ENCODE peak calls at places on chromosomes 11 and 22, in nine cellular contexts. Y is uterus; A is CD8-positive, alpha-beta memory T cell; T is coronary artery; N is PC-3; P is effector memory CD4-positive, alpha-beta T cell; J is colonic mucosa; D is choroid plexus epithelial cell; X is BJ. S is an unnamed sample.

GRCh38 chr22:31945971-31946680 is 1.8 kb downstream of the YWHAH start:
- DNase-seq in Y (no peak), A (no peak), T (no peak), N (no peak), P (no peak), J (no peak), D (peak; percentile 42), X (no peak), S (no peak)

GRCh38 chr11:121591405-121592033 is 138.8 kb upstream of the SORL1-AS1 start:
- DNase-seq in Y (peak; percentile 65), A (peak; percentile 47), T (no peak), N (peak; percentile 95), P (peak; percentile 39), J (peak; percentile 81), D (peak; percentile 88), X (peak; percentile 23), S (peak; percentile 47)

GRCh38 chr11:17605736-17606135 is 58.7 kb downstream of the OTOG start:
- DNase-seq in Y (no peak), A (no peak), T (no peak), N (no peak), P (no peak), J (peak; percentile 12), D (no peak), X (no peak), S (no peak)

GRCh38 chr11:134045799-134046635 is 22.9 kb upstream of the JAM3 start:
- DNase-seq in Y (no peak), A (no peak), T (no peak), N (no peak), P (no peak), J (no peak), D (peak; percentile 27), X (no peak), S (peak; percentile 28)

GRCh38 chr11:18091731-18092130 is 14.2 kb downstream of the SAAL1 start:
- DNase-seq in Y (no peak), A (no peak), T (no peak), N (peak; percentile 4), P (no peak), J (no peak), D (no peak), X (no peak), S (peak; percentile 44)

GRCh38 chr11:1938343-1939005 is 8.7 kb upstream of the MRPL23 start:
- DNase-seq in Y (peak; percentile 26), A (no peak), T (no peak), N (no peak), P (no peak), J (no peak), D (no peak), X (no peak), S (no peak)

GRCh38 chr11:72735495-72736027 is 16.6 kb downstream of the ARAP1 start:
- DNase-seq in Y (no peak), A (no peak), T (no peak), N (peak; percentile 67), P (no peak), J (no peak), D (peak; percentile 51), X (no peak), S (peak; percentile 69)

GRCh38 chr22:47618180-47618579 is 855.7 kb downstream of the TBC1D22A start:
- DNase-seq in Y (no peak), A (no peak), T (peak; percentile 70), N (no peak), P (no peak), J (no peak), D (no peak), X (no peak), S (no peak)

GRCh38 chr22:28181332-28181731 is 262.3 kb upstream of the PITPNB start:
- DNase-seq in Y (no peak), A (no peak), T (no peak), N (peak; percentile 3), P (no peak), J (no peak), D (peak; percentile 54), X (no peak), S (peak; percentile 22)

GRCh38 chr22:45968003-45968650 is 8.8 kb downstream of the WNT7B start:
- DNase-seq in Y (no peak), A (no peak), T (no peak), N (no peak), P (no peak), J (no peak), D (peak; percentile 55), X (no peak), S (peak; percentile 68)

GRCh38 chr11:90229791-90230190 is 6.9 kb upstream of the CHORDC1 start:
- DNase-seq in Y (no peak), A (no peak), T (no peak), N (no peak), P (no peak), J (no peak), D (peak; percentile 35), X (no peak), S (no peak)

GRCh38 chr11:11252403-11252802 is 100.6 kb downstream of the CSNK2A3 start:
- DNase-seq in Y (no peak), A (no peak), T (no peak), N (no peak), P (no peak), J (no peak), D (no peak), X (no peak), S (no peak)

GRCh38 chr11:21931436-21932101 is 261.3 kb upstream of the ANO5 start:
- DNase-seq in Y (no peak), A (no peak), T (no peak), N (no peak), P (no peak), J (no peak), D (no peak), X (no peak), S (no peak)

GRCh38 chr11:62391642-62392425 is 27.0 kb upstream of the SCGB1A1 start:
- DNase-seq in Y (no peak), A (no peak), T (no peak), N (no peak), P (no peak), J (no peak), D (no peak), X (no peak), S (no peak)

GRCh38 chr11:119369035-119369925 is 12.2 kb downstream of the USP2 start:
- DNase-seq in Y (no peak), A (no peak), T (no peak), N (no peak), P (no peak), J (peak; percentile 63), D (no peak), X (no peak), S (no peak)

GRCh38 chr11:69308531-69308930 is 14.6 kb downstream of the MYEOV start:
- DNase-seq in Y (no peak), A (no peak), T (no peak), N (no peak), P (no peak), J (no peak), D (no peak), X (no peak), S (no peak)

GRCh38 chr22:40592352-40593113 is 44.0 kb downstream of the MRTFA start:
- DNase-seq in Y (no peak), A (no peak), T (no peak), N (no peak), P (no peak), J (peak; percentile 39), D (no peak), X (no peak), S (no peak)

GRCh38 chr11:116895053-116895757 is 57.8 kb upstream of the APOA1 start:
- DNase-seq in Y (no peak), A (no peak), T (no peak), N (no peak), P (no peak), J (no peak), D (peak; percentile 32), X (no peak), S (no peak)

GRCh38 chr11:112881461-112881860 is 79.8 kb upstream of the NCAM1 start:
- DNase-seq in Y (peak; percentile 68), A (no peak), T (no peak), N (no peak), P (no peak), J (peak; percentile 49), D (peak; percentile 16), X (no peak), S (peak; percentile 75)

GRCh38 chr22:20393705-20394476 is at the start of gene ZNF74:
- DNase-seq in Y (peak; percentile 87), A (peak; percentile 76), T (peak; percentile 91), N (peak; percentile 84), P (peak; percentile 56), J (peak; percentile 88), D (peak; percentile 95), X (peak; percentile 67), S (peak; percentile 81)

GRCh38 chr11:118238397-118238796 is 13.6 kb upstream of the JAML start:
- DNase-seq in Y (no peak), A (no peak), T (no peak), N (no peak), P (no peak), J (no peak), D (no peak), X (no peak), S (no peak)

GRCh38 chr11:79437274-79437980 is 3.4 kb downstream of the TENM4 start:
- DNase-seq in Y (peak; percentile 73), A (no peak), T (peak; percentile 86), N (no peak), P (no peak), J (peak; percentile 57), D (peak; percentile 31), X (no peak), S (peak; percentile 38)
- H3K4me3 ChIP-seq in Y (peak overlapping the region; percentile 34), A (no peak overlapping the region), T (peak overlapping the region; percentile 80), N (peak overlapping the region; percentile 58), P (no peak overlapping the region), J (peak overlapping the region; percentile 25), D (peak overlapping the region; percentile 44), X (peak overlapping the region; percentile 61), S (peak overlapping the region; percentile 22)

GRCh38 chr22:38455063-38455529 is at the start of gene KCNJ4:
- DNase-seq in Y (no peak), A (no peak), T (no peak), N (no peak), P (no peak), J (no peak), D (no peak), X (no peak), S (no peak)
- H3K4me3 ChIP-seq in Y (no peak within 1 kb of the TSS), A (no peak within 1 kb of the TSS), T (peak within 1 kb of the TSS; percentile 78), N (no peak within 1 kb of the TSS), P (peak within 1 kb of the TSS; percentile 45), J (peak within 1 kb of the TSS; percentile 34), D (peak within 1 kb of the TSS; percentile 38), X (peak within 1 kb of the TSS; percentile 20), S (no peak within 1 kb of the TSS)

DNA sequence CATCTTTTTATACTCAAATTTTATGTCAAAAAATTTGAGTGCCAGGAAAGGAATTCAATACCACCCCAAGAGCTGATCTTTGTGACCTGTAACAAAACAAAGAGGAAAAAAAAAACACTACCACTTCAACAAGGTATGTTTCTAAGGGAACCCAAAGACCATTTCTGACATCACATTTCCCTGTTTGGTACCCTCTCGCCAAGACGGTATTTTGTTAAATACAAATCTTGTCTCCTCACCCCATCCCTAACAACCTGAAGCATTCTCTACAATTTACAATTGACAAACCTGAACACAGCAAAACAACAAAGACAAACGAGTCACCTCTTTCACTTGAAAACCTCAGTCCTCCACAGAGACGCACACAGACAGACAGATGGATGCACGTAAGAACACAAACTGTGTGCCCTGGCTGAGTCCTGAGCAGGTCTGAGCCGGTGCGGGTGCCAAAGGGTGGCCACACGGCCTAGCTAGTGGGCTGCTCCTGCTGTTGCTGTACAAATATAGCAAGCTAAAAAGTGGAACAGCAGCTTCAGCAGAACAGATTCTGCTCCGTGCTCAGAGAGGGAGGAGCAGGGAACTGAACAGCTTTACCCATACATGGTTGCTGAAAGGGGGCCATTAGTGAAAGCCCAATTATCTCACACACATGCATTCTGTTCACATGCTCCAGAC is 28.6 kb downstream of the CELF1 start:
- DNase-seq in Y (no peak), A (no peak), T (no peak), N (no peak), P (no peak), J (no peak), D (peak; percentile 49), X (no peak), S (no peak)
- H3K4me3 ChIP-seq in Y (peak overlapping the region; percentile 4), A (peak overlapping the region; percentile 7), T (peak overlapping the region; percentile 58), N (peak overlapping the region; percentile 36), P (peak overlapping the region; percentile 8), J (no peak overlapping the region), D (no peak overlapping the region), X (no peak overlapping the region), S (no peak overlapping the region)

GRCh38 chr11:20601221-20601914 is 2.0 kb downstream of the SLC6A5 start:
- DNase-seq in Y (no peak), A (no peak), T (no peak), N (no peak), P (no peak), J (no peak), D (no peak), X (no peak), S (no peak)
- H3K4me3 ChIP-seq in Y (no peak overlapping the region), A (no peak overlapping the region), T (no peak overlapping the region), N (no peak overlapping the region), P (no peak overlapping the region), J (no peak overlapping the region), D (no peak overlapping the region), X (no peak overlapping the region), S (no peak overlapping the region)